ENCODE peak calls at places on chromosomes 7 and 10, in eight cellular contexts. G, S, V, T, X, M, I and C are unnamed samples.

GRCh38 chr7:121544726-121545125 is 148.6 kb upstream of the FAM3C start:
- DNase-seq in G (peak; percentile 97), S (no peak), V (no peak), T (peak; percentile 97), X (peak; percentile 28), M (peak; percentile 93), I (peak; percentile 100), C (peak; percentile 64)

GRCh38 chr10:58637372-58637771 is 124.7 kb downstream of the BICC1 start:
- DNase-seq in G (peak; percentile 95), S (no peak), V (no peak), T (no peak), X (peak; percentile 59), M (peak; percentile 96), I (no peak), C (peak; percentile 37)

GRCh38 chr7:134823400-134823799 is 44.0 kb downstream of the CALD1 start:
- DNase-seq in G (peak; percentile 91), S (no peak), V (no peak), T (no peak), X (no peak), M (peak; percentile 54), I (no peak), C (no peak)

GRCh38 chr7:111027396-111027795 is 63.5 kb upstream of the LRRN3 start:
- DNase-seq in G (no peak), S (no peak), V (no peak), T (no peak), X (no peak), M (no peak), I (no peak), C (no peak)

GRCh38 chr7:150405584-150406310 is 26.6 kb downstream of the ZNF775 start:
- DNase-seq in G (peak; percentile 29), S (peak; percentile 85), V (no peak), T (no peak), X (peak; percentile 55), M (peak; percentile 62), I (no peak), C (peak; percentile 94)

GRCh38 chr10:133370026-133370786 is 2.9 kb downstream of the ECHS1 start:
- DNase-seq in G (no peak), S (no peak), V (no peak), T (no peak), X (no peak), M (no peak), I (no peak), C (no peak)

GRCh38 chr10:3294919-3295318 is 122.3 kb upstream of the PITRM1 start:
- DNase-seq in G (no peak), S (no peak), V (no peak), T (peak; percentile 51), X (no peak), M (no peak), I (no peak), C (no peak)

GRCh38 chr7:148031816-148032215 is 558.8 kb upstream of the C7orf33 start:
- DNase-seq in G (no peak), S (no peak), V (no peak), T (no peak), X (no peak), M (no peak), I (no peak), C (no peak)

GRCh38 chr10:132477398-132478340 is 59.9 kb upstream of the INPP5A start:
- DNase-seq in G (no peak), S (no peak), V (no peak), T (no peak), X (no peak), M (no peak), I (no peak), C (peak; percentile 57)

GRCh38 chr10:110455440-110455839 is 42.3 kb upstream of the DUSP5 start:
- DNase-seq in G (no peak), S (no peak), V (no peak), T (no peak), X (no peak), M (no peak), I (no peak), C (no peak)

GRCh38 chr10:110456523-110457091 is 41.1 kb upstream of the DUSP5 start:
- DNase-seq in G (peak; percentile 42), S (no peak), V (peak; percentile 61), T (peak; percentile 68), X (no peak), M (peak; percentile 47), I (no peak), C (no peak)

GRCh38 chr10:110457851-110458582 is 39.7 kb upstream of the DUSP5 start:
- DNase-seq in G (no peak), S (no peak), V (no peak), T (no peak), X (no peak), M (no peak), I (no peak), C (peak; percentile 25)

GRCh38 chr10:110458583-110458920 is 39.2 kb upstream of the DUSP5 start:
- DNase-seq in G (no peak), S (no peak), V (no peak), T (no peak), X (no peak), M (no peak), I (no peak), C (no peak)

GRCh38 chr10:110456046-110456445 is 41.7 kb upstream of the DUSP5 start:
- DNase-seq in G (no peak), S (no peak), V (no peak), T (peak; percentile 21), X (no peak), M (no peak), I (no peak), C (peak; percentile 65)
- H3K79me2 ChIP-seq in G (no peaks in the 10 kb centered on the region), S (no peaks in the 10 kb centered on the region), V (no peaks in the 10 kb centered on the region), T (no peaks in the 10 kb centered on the region), X (no peaks in the 10 kb centered on the region), M (no peaks in the 10 kb centered on the region), I (no peaks in the 10 kb centered on the region), C (no peaks in the 10 kb centered on the region)

GRCh38 chr10:26485150-26485941 is 47.2 kb downstream of the APBB1IP start:
- DNase-seq in G (peak; percentile 79), S (no peak), V (no peak), T (no peak), X (peak; percentile 17), M (peak; percentile 83), I (no peak), C (no peak)
- H3K79me2 ChIP-seq in G (no peaks in the 10 kb centered on the region), S (no peaks in the 10 kb centered on the region), V (no peaks in the 10 kb centered on the region), T (no peaks in the 10 kb centered on the region), X (no peaks in the 10 kb centered on the region), M (peaks cover 64% of the 10 kb centered on the region), I (no peaks in the 10 kb centered on the region), C (no peaks in the 10 kb centered on the region)

GRCh38 chr7:127871226-127871625 is 160.0 kb downstream of the LRRC4 start:
- DNase-seq in G (no peak), S (no peak), V (no peak), T (no peak), X (no peak), M (no peak), I (no peak), C (no peak)

GRCh38 chr7:127872122-127872521 is 159.1 kb downstream of the LRRC4 start:
- DNase-seq in G (no peak), S (no peak), V (no peak), T (no peak), X (no peak), M (peak; percentile 17), I (no peak), C (no peak)

GRCh38 chr7:127874951-127875608 is 156.2 kb downstream of the LRRC4 start:
- DNase-seq in G (peak; percentile 49), S (no peak), V (no peak), T (no peak), X (no peak), M (peak; percentile 71), I (no peak), C (no peak)

GRCh38 chr7:127874049-127874636 is 157.1 kb downstream of the LRRC4 start:
- DNase-seq in G (no peak), S (no peak), V (no peak), T (no peak), X (no peak), M (no peak), I (no peak), C (no peak)

DNA sequence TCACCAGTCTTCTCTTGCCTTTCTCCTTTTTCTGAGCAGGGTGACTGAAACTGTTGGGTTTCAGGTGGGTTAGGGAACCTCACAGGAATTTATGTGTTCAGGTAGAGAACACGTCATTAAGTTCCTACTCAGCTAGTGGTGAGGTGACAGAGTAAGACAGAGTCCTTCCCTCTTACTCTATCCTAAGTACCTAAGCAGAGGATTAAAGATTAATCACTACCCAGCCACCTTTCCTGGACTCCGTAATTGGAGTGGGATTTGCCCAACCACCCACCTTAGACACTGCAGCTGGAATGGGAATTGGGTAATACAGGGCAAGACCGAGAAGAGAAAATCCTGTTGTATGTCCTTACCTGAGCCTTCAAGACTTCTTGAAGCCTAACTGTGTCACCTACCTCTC is 158.1 kb downstream of the LRRC4 start:
- DNase-seq in G (no peak), S (no peak), V (no peak), T (no peak), X (no peak), M (no peak), I (no peak), C (no peak)
- H3K79me2 ChIP-seq in G (peaks cover 53% of the 10 kb centered on the region), S (peaks cover 69% of the 10 kb centered on the region), V (no peaks in the 10 kb centered on the region), T (peaks cover 2% of the 10 kb centered on the region), X (peaks cover 56% of the 10 kb centered on the region), M (peaks cover 86% of the 10 kb centered on the region), I (peaks cover 30% of the 10 kb centered on the region), C (peaks cover 70% of the 10 kb centered on the region)

GRCh38 chr10:97138174-97138573 is 47.6 kb downstream of the SLIT1 start:
- DNase-seq in G (no peak), S (no peak), V (peak; percentile 43), T (peak; percentile 9), X (peak; percentile 46), M (no peak), I (peak; percentile 31), C (no peak)

GRCh38 chr10:97138777-97139317 is 46.9 kb downstream of the SLIT1 start:
- DNase-seq in G (no peak), S (no peak), V (peak; percentile 5), T (no peak), X (no peak), M (no peak), I (no peak), C (no peak)

GRCh38 chr10:97139651-97140283 is 46.0 kb downstream of the SLIT1 start:
- DNase-seq in G (no peak), S (no peak), V (no peak), T (no peak), X (no peak), M (no peak), I (no peak), C (no peak)

GRCh38 chr10:97140284-97140846 is 45.4 kb downstream of the SLIT1 start:
- DNase-seq in G (no peak), S (peak; percentile 40), V (peak; percentile 11), T (no peak), X (no peak), M (no peak), I (no peak), C (no peak)

DNA sequence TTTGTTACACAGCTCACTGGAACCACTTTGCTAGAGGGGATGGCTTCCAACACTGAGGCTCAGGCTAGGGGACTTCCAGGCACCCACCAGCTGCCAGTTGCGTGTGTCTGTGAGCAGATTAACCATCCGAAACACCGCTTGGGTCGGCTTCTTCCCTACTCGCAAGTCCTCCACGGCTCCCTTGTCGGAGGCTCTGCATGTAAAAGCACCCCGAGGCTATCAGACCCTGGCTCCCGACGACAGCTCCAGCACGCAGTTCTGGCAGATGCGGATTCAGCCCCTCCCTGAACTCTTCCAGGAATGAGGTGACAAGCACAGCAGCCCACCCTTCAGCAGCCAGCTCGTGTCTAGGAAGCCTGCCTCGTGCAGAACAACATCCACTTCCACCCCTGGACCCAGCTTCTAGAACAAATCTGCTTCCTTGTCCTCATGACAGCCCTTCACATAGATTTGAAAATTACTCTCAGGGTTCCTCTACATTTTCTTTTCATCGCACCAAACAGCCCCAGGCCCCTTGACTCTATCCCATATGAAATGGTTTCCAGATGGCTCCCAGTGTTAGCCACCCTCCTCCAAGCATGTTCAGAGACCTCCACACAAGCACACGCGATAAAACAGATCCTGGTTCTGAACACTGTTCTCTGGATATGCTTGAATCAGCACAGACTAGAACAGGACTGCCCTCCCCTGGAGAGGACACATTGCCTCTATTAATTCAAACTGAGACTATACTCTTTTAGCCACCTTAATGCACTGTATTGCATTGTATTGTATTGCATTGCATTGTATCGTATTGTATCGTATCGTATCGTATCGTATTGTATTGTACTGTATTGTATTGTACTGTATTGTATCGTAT is 44.6 kb downstream of the SLIT1 start:
- DNase-seq in G (no peak), S (peak; percentile 84), V (peak; percentile 59), T (no peak), X (peak; percentile 38), M (no peak), I (no peak), C (no peak)
- H3K79me2 ChIP-seq in G (no peaks in the 10 kb centered on the region), S (no peaks in the 10 kb centered on the region), V (no peaks in the 10 kb centered on the region), T (no peaks in the 10 kb centered on the region), X (no peaks in the 10 kb centered on the region), M (no peaks in the 10 kb centered on the region), I (no peaks in the 10 kb centered on the region), C (no peaks in the 10 kb centered on the region)